ENCODE peak calls at places on chromosome 7, in seven cellular contexts. K, D, L, U, B, Q and O are unnamed samples.

GRCh38 chr7:69359003-69359555 is 239.2 kb upstream of the AUTS2 start:
- DNase-seq in L (no peak), K (no peak), Q (no peak), D (no peak), U (no peak), B (no peak), O (no peak)

GRCh38 chr7:23469150-23469960 is 936 bp downstream of the IGF2BP3 start:
- DNase-seq in L (peak; percentile 33), U (no peak), K (no peak), D (peak; percentile 78), B (no peak), Q (no peak), O (peak; percentile 46)

GRCh38 chr7:38858281-38858884 is 50.6 kb downstream of the VPS41 start:
- DNase-seq in L (no peak), Q (peak; percentile 81), B (peak; percentile 54), D (no peak), U (no peak), K (peak; percentile 50), O (no peak)

GRCh38 chr7:45601094-45601493 is 26.9 kb downstream of the ADCY1 start:
- DNase-seq in Q (no peak), L (no peak), D (no peak), U (peak; percentile 50), K (no peak), B (no peak), O (no peak)

GRCh38 chr7:68246189-68246633 is 1249.6 kb downstream of the TYW1 start:
- DNase-seq in L (no peak), Q (no peak), U (no peak), D (no peak), K (no peak), B (no peak), O (no peak)

GRCh38 chr7:14639329-14639728 is 263.2 kb downstream of the DGKB start:
- DNase-seq in L (no peak), U (no peak), K (no peak), Q (no peak), B (no peak), D (no peak), O (no peak)

GRCh38 chr7:1531263-1531978 is 919 bp downstream of the MAFK start:
- DNase-seq in U (peak; percentile 66), B (no peak), Q (peak; percentile 41), K (peak; percentile 42), D (no peak), L (no peak), O (no peak)

GRCh38 chr7:93374345-93374940 is 142.3 kb downstream of the VPS50 start:
- DNase-seq in D (peak; percentile 22), B (peak; percentile 61), Q (peak; percentile 39), K (peak; percentile 52), U (no peak), L (no peak), O (peak; percentile 15)

GRCh38 chr7:101390901-101391301 is 28.2 kb downstream of the COL26A1 start:
- DNase-seq in L (no peak), U (no peak), K (peak; percentile 14), Q (no peak), D (peak; percentile 73), B (peak; percentile 36), O (peak; percentile 84)

GRCh38 chr7:122303522-122303970 is 1.0 kb downstream of the FEZF1 start:
- DNase-seq in K (no peak), Q (no peak), B (no peak), U (no peak), D (no peak), L (no peak), O (no peak)

GRCh38 chr7:24503511-24503910 is 69.7 kb upstream of the PALS2 start:
- DNase-seq in L (no peak), D (no peak), Q (no peak), B (no peak), K (no peak), U (no peak), O (no peak)

GRCh38 chr7:64870656-64871055 is 32.4 kb upstream of the ZNF273 start:
- DNase-seq in Q (no peak), B (no peak), K (no peak), L (no peak), U (peak; percentile 16), D (no peak), O (no peak)

GRCh38 chr7:142866361-142867096 is 11.7 kb downstream of the EPHB6 start:
- DNase-seq in D (peak; percentile 23), K (no peak), L (peak; percentile 43), B (peak; percentile 8), U (no peak), Q (no peak), O (no peak)

GRCh38 chr7:140653319-140654108 is 12.9 kb upstream of the DENND2A start:
- DNase-seq in Q (peak; percentile 86), D (peak; percentile 61), L (peak; percentile 56), B (peak; percentile 85), K (peak; percentile 73), U (no peak), O (peak; percentile 49)

GRCh38 chr7:79414910-79415309 is 38.6 kb downstream of the MAGI2 start:
- DNase-seq in D (no peak), K (no peak), L (no peak), Q (no peak), U (no peak), B (peak; percentile 14), O (no peak)

GRCh38 chr7:86950360-86950759 is 109.1 kb downstream of the ELAPOR2 start:
- DNase-seq in B (no peak), L (no peak), U (no peak), Q (no peak), D (peak; percentile 21), K (no peak), O (no peak)

GRCh38 chr7:95636140-95636539 is 39.8 kb upstream of the PDK4 start:
- DNase-seq in Q (no peak), K (peak; percentile 47), B (peak; percentile 21), D (peak; percentile 4), U (no peak), L (no peak), O (no peak)

GRCh38 chr7:68604516-68604915 is 993.8 kb upstream of the AUTS2 start:
- DNase-seq in K (no peak), Q (no peak), U (no peak), B (no peak), D (no peak), L (no peak), O (no peak)

GRCh38 chr7:50812847-50813475 is 30.3 kb upstream of the GRB10 start:
- DNase-seq in K (peak; percentile 69), D (no peak), B (peak; percentile 77), U (peak; percentile 91), Q (peak; percentile 70), L (no peak), O (no peak)

GRCh38 chr7:98200364-98200763 is 10.9 kb upstream of the BHLHA15 start:
- DNase-seq in B (no peak), Q (no peak), U (no peak), K (no peak), D (peak; percentile 46), L (no peak), O (peak; percentile 31)

GRCh38 chr7:47278043-47278442 is 303.9 kb downstream of the TNS3 start:
- DNase-seq in U (no peak), L (no peak), B (no peak), Q (no peak), D (no peak), K (no peak), O (no peak)

GRCh38 chr7:36746347-36746746 is 22.1 kb upstream of the AOAH start:
- DNase-seq in D (no peak), L (no peak), K (peak; percentile 60), B (peak; percentile 58), Q (peak; percentile 2), U (no peak), O (no peak)

GRCh38 chr7:40200791-40201190 is 66.0 kb downstream of the SUGCT start:
- DNase-seq in L (no peak), U (no peak), Q (peak; percentile 87), B (peak; percentile 78), K (peak; percentile 86), D (no peak), O (no peak)

GRCh38 chr7:97179454-97180104 is 62.1 kb downstream of the SDHAF3 start:
- DNase-seq in Q (peak; percentile 65), K (peak; percentile 67), D (peak; percentile 68), U (no peak), L (peak; percentile 27), B (peak; percentile 72), O (peak; percentile 60)

GRCh38 chr7:45709168-45710034 is 135.2 kb downstream of the ADCY1 start:
- DNase-seq in Q (peak; percentile 47), U (peak; percentile 85), K (no peak), D (no peak), B (peak; percentile 66), L (no peak), O (no peak)

GRCh38 chr7:32043688-32044087 is 26.5 kb downstream of the PDE1C start:
- DNase-seq in U (no peak), Q (peak; percentile 83), L (no peak), B (peak; percentile 55), D (no peak), K (peak; percentile 83), O (no peak)

GRCh38 chr7:107940146-107940489 is 49.1 kb downstream of the DLD start:
- DNase-seq in B (no peak), D (no peak), K (no peak), U (no peak), Q (no peak), L (no peak), O (no peak)

GRCh38 chr7:158187055-158187770 is 400.4 kb downstream of the PTPRN2 start:
- DNase-seq in D (no peak), U (no peak), K (peak; percentile 4), Q (no peak), B (no peak), L (no peak), O (no peak)

GRCh38 chr7:99325597-99326407 is at the start of gene ARPC1A:
- DNase-seq in U (peak; percentile 90), K (peak; percentile 93), Q (peak; percentile 91), D (peak; percentile 97), L (peak; percentile 91), B (peak; percentile 92), O (peak; percentile 99)
- TF ChIP-seq CTCF in U (no peak), K (peak; percentile 34), Q (peak; percentile 33), D (no peak), L (peak; percentile 51), B (no peak), O (no peak)

GRCh38 chr7:128398841-128399135 is 11.0 kb downstream of the IMPDH1 start:
- DNase-seq in U (no peak), K (no peak), Q (no peak), L (no peak), B (no peak), D (no peak), O (no peak)
- TF ChIP-seq CTCF in U (no peak), K (no peak), Q (no peak), L (peak; percentile 3), B (no peak), D (peak; percentile 49), O (no peak)

GRCh38 chr7:20991544-20991943 is 204.9 kb upstream of the SP8 start:
- DNase-seq in D (no peak), Q (no peak), L (no peak), K (no peak), B (no peak), U (no peak), O (no peak)
- TF ChIP-seq CTCF in D (no peak), Q (no peak), L (no peak), K (no peak), B (no peak), U (no peak), O (no peak)

GRCh38 chr7:151506901-151507382 is 12.8 kb downstream of the RHEB start:
- DNase-seq in K (no peak), D (no peak), B (no peak), L (no peak), Q (no peak), U (no peak), O (no peak)
- TF ChIP-seq CTCF in K (no peak), D (no peak), B (peak; percentile 23), L (no peak), Q (no peak), U (no peak), O (no peak)